ENCODE peak calls at places on chromosomes 11 and 22, in eight cellular contexts. One of them, this sample, is unnamed.

GRCh38 chr11:130599073-130599654 is 150.7 kb downstream of the ADAMTS15 start:
- DNase-seq in Peyer's patch: peak
- DNase-seq in GM23338: no peak
- DNase-seq in HCT116: no peak
- DNase-seq in right cardiac atrium: peak
- DNase-seq in COR-L47: no peak
- DNase-seq in AG20443: peak
- DNase-seq in NCI-H2029 treated with DMSO at 0.1 percent for 48 hours: no peak
- DNase-seq in this sample: no peak

GRCh38 chr11:95991545-95991944 is 67.6 kb upstream of the MTMR2 start:
- DNase-seq in Peyer's patch: no peak
- DNase-seq in GM23338: no peak
- DNase-seq in HCT116: no peak
- DNase-seq in right cardiac atrium: no peak
- DNase-seq in COR-L47: no peak
- DNase-seq in AG20443: peak
- DNase-seq in NCI-H2029 treated with DMSO at 0.1 percent for 48 hours: no peak
- DNase-seq in this sample: no peak

GRCh38 chr22:41030891-41031290 is 61.5 kb upstream of the EP300 start:
- DNase-seq in Peyer's patch: no peak
- DNase-seq in GM23338: no peak
- DNase-seq in HCT116: no peak
- DNase-seq in right cardiac atrium: no peak
- DNase-seq in COR-L47: no peak
- DNase-seq in AG20443: peak
- DNase-seq in NCI-H2029 treated with DMSO at 0.1 percent for 48 hours: no peak
- DNase-seq in this sample: no peak

GRCh38 chr11:16945671-16946469 is 68.3 kb downstream of the PLEKHA7 start:
- DNase-seq in Peyer's patch: peak
- DNase-seq in GM23338: peak
- DNase-seq in HCT116: peak
- DNase-seq in right cardiac atrium: peak
- DNase-seq in COR-L47: peak
- DNase-seq in AG20443: peak
- DNase-seq in NCI-H2029 treated with DMSO at 0.1 percent for 48 hours: peak
- DNase-seq in this sample: peak

GRCh38 chr22:22159384-22159783 is 85.2 kb upstream of the VPREB1 start:
- DNase-seq in Peyer's patch: no peak
- DNase-seq in GM23338: no peak
- DNase-seq in HCT116: no peak
- DNase-seq in right cardiac atrium: no peak
- DNase-seq in COR-L47: no peak
- DNase-seq in AG20443: no peak
- DNase-seq in NCI-H2029 treated with DMSO at 0.1 percent for 48 hours: no peak
- DNase-seq in this sample: no peak

GRCh38 chr11:93740031-93740801 is 1.1 kb downstream of the TAF1D start:
- DNase-seq in Peyer's patch: peak
- DNase-seq in GM23338: peak
- DNase-seq in HCT116: no peak
- DNase-seq in right cardiac atrium: no peak
- DNase-seq in COR-L47: peak
- DNase-seq in AG20443: peak
- DNase-seq in NCI-H2029 treated with DMSO at 0.1 percent for 48 hours: peak
- DNase-seq in this sample: no peak

GRCh38 chr11:121244861-121245260 is 47.7 kb upstream of the SC5D start:
- DNase-seq in Peyer's patch: no peak
- DNase-seq in GM23338: no peak
- DNase-seq in HCT116: no peak
- DNase-seq in right cardiac atrium: no peak
- DNase-seq in COR-L47: no peak
- DNase-seq in AG20443: no peak
- DNase-seq in NCI-H2029 treated with DMSO at 0.1 percent for 48 hours: no peak
- DNase-seq in this sample: no peak

GRCh38 chr11:35787626-35788025 is 125.1 kb downstream of the TRIM44 start:
- DNase-seq in Peyer's patch: no peak
- DNase-seq in GM23338: no peak
- DNase-seq in HCT116: no peak
- DNase-seq in right cardiac atrium: no peak
- DNase-seq in COR-L47: no peak
- DNase-seq in AG20443: peak
- DNase-seq in NCI-H2029 treated with DMSO at 0.1 percent for 48 hours: no peak
- DNase-seq in this sample: no peak

GRCh38 chr22:41976070-41976901 is 7.0 kb downstream of the SEPTIN3 start:
- DNase-seq in Peyer's patch: peak
- DNase-seq in GM23338: peak
- DNase-seq in HCT116: no peak
- DNase-seq in right cardiac atrium: no peak
- DNase-seq in COR-L47: peak
- DNase-seq in AG20443: peak
- DNase-seq in NCI-H2029 treated with DMSO at 0.1 percent for 48 hours: no peak
- DNase-seq in this sample: no peak

GRCh38 chr11:109819410-109819809 is 273.8 kb upstream of the ZC3H12C start:
- DNase-seq in Peyer's patch: no peak
- DNase-seq in GM23338: no peak
- DNase-seq in HCT116: no peak
- DNase-seq in right cardiac atrium: no peak
- DNase-seq in COR-L47: no peak
- DNase-seq in AG20443: no peak
- DNase-seq in NCI-H2029 treated with DMSO at 0.1 percent for 48 hours: no peak
- DNase-seq in this sample: no peak

GRCh38 chr11:116519499-116519898 is 253.3 kb downstream of the BUD13 start:
- DNase-seq in Peyer's patch: peak
- DNase-seq in GM23338: no peak
- DNase-seq in HCT116: no peak
- DNase-seq in right cardiac atrium: no peak
- DNase-seq in COR-L47: no peak
- DNase-seq in AG20443: no peak
- DNase-seq in NCI-H2029 treated with DMSO at 0.1 percent for 48 hours: no peak
- DNase-seq in this sample: no peak

GRCh38 chr11:121933294-121933693 is 182.7 kb downstream of the BLID start:
- DNase-seq in Peyer's patch: no peak
- DNase-seq in GM23338: no peak
- DNase-seq in HCT116: no peak
- DNase-seq in right cardiac atrium: no peak
- DNase-seq in COR-L47: no peak
- DNase-seq in AG20443: no peak
- DNase-seq in NCI-H2029 treated with DMSO at 0.1 percent for 48 hours: no peak
- DNase-seq in this sample: no peak

GRCh38 chr11:14611939-14612338 is 31.7 kb upstream of the PDE3B start:
- DNase-seq in Peyer's patch: no peak
- DNase-seq in GM23338: no peak
- DNase-seq in HCT116: no peak
- DNase-seq in right cardiac atrium: no peak
- DNase-seq in COR-L47: no peak
- DNase-seq in AG20443: no peak
- DNase-seq in NCI-H2029 treated with DMSO at 0.1 percent for 48 hours: no peak
- DNase-seq in this sample: no peak

GRCh38 chr11:65210361-65210731 is 28.6 kb downstream of the CAPN1 start:
- DNase-seq in Peyer's patch: no peak
- DNase-seq in GM23338: no peak
- DNase-seq in HCT116: no peak
- DNase-seq in right cardiac atrium: no peak
- DNase-seq in COR-L47: no peak
- DNase-seq in AG20443: peak
- DNase-seq in NCI-H2029 treated with DMSO at 0.1 percent for 48 hours: no peak
- DNase-seq in this sample: no peak

GRCh38 chr11:3109921-3110706 is 52.9 kb upstream of the CARS1 start:
- DNase-seq in Peyer's patch: peak
- DNase-seq in GM23338: peak
- DNase-seq in HCT116: peak
- DNase-seq in right cardiac atrium: peak
- DNase-seq in COR-L47: peak
- DNase-seq in AG20443: peak
- DNase-seq in NCI-H2029 treated with DMSO at 0.1 percent for 48 hours: peak
- DNase-seq in this sample: peak

GRCh38 chr11:12251651-12252560 is 125.5 kb upstream of the PARVA start:
- DNase-seq in Peyer's patch: no peak
- DNase-seq in GM23338: peak
- DNase-seq in HCT116: no peak
- DNase-seq in right cardiac atrium: no peak
- DNase-seq in COR-L47: peak
- DNase-seq in AG20443: no peak
- DNase-seq in NCI-H2029 treated with DMSO at 0.1 percent for 48 hours: no peak
- DNase-seq in this sample: no peak

GRCh38 chr11:95283146-95283545 is 52.1 kb upstream of the SESN3 start:
- DNase-seq in Peyer's patch: no peak
- DNase-seq in GM23338: no peak
- DNase-seq in HCT116: no peak
- DNase-seq in right cardiac atrium: no peak
- DNase-seq in COR-L47: no peak
- DNase-seq in AG20443: no peak
- DNase-seq in NCI-H2029 treated with DMSO at 0.1 percent for 48 hours: no peak
- DNase-seq in this sample: no peak

GRCh38 chr11:69299572-69299971 is 5.6 kb downstream of the MYEOV start:
- DNase-seq in Peyer's patch: no peak
- DNase-seq in GM23338: no peak
- DNase-seq in HCT116: no peak
- DNase-seq in right cardiac atrium: no peak
- DNase-seq in COR-L47: no peak
- DNase-seq in AG20443: no peak
- DNase-seq in NCI-H2029 treated with DMSO at 0.1 percent for 48 hours: no peak
- DNase-seq in this sample: no peak

GRCh38 chr11:95277868-95278267 is 46.9 kb upstream of the SESN3 start:
- DNase-seq in Peyer's patch: no peak
- DNase-seq in GM23338: no peak
- DNase-seq in HCT116: no peak
- DNase-seq in right cardiac atrium: no peak
- DNase-seq in COR-L47: no peak
- DNase-seq in AG20443: no peak
- DNase-seq in NCI-H2029 treated with DMSO at 0.1 percent for 48 hours: no peak
- DNase-seq in this sample: no peak

GRCh38 chr11:121936781-121937447 is 179.1 kb downstream of the BLID start:
- DNase-seq in Peyer's patch: no peak
- DNase-seq in GM23338: no peak
- DNase-seq in HCT116: no peak
- DNase-seq in right cardiac atrium: no peak
- DNase-seq in COR-L47: no peak
- DNase-seq in AG20443: peak
- DNase-seq in NCI-H2029 treated with DMSO at 0.1 percent for 48 hours: no peak
- DNase-seq in this sample: no peak

GRCh38 chr22:36399473-36399780 is 11.7 kb upstream of the MYH9 start:
- DNase-seq in Peyer's patch: no peak
- DNase-seq in GM23338: no peak
- DNase-seq in HCT116: no peak
- DNase-seq in right cardiac atrium: no peak
- DNase-seq in COR-L47: no peak
- DNase-seq in AG20443: no peak
- DNase-seq in NCI-H2029 treated with DMSO at 0.1 percent for 48 hours: no peak
- DNase-seq in this sample: no peak

GRCh38 chr11:46755962-46756361 is 36.9 kb downstream of the F2 start:
- DNase-seq in Peyer's patch: no peak
- DNase-seq in GM23338: no peak
- DNase-seq in HCT116: no peak
- DNase-seq in right cardiac atrium: no peak
- DNase-seq in COR-L47: no peak
- DNase-seq in AG20443: no peak
- DNase-seq in NCI-H2029 treated with DMSO at 0.1 percent for 48 hours: no peak
- DNase-seq in this sample: no peak

GRCh38 chr11:123451183-123451907 is 21.3 kb downstream of the GRAMD1B start:
- DNase-seq in Peyer's patch: no peak
- DNase-seq in GM23338: no peak
- DNase-seq in HCT116: no peak
- DNase-seq in right cardiac atrium: no peak
- DNase-seq in COR-L47: peak
- DNase-seq in AG20443: no peak
- DNase-seq in NCI-H2029 treated with DMSO at 0.1 percent for 48 hours: no peak
- DNase-seq in this sample: peak

GRCh38 chr11:1874406-1875092 is 17.1 kb downstream of the PRR33 start:
- DNase-seq in Peyer's patch: no peak
- DNase-seq in GM23338: no peak
- DNase-seq in HCT116: no peak
- DNase-seq in right cardiac atrium: peak
- DNase-seq in COR-L47: no peak
- DNase-seq in AG20443: no peak
- DNase-seq in NCI-H2029 treated with DMSO at 0.1 percent for 48 hours: no peak
- DNase-seq in this sample: no peak

GRCh38 chr11:6456361-6457073 is 15.7 kb upstream of the HPX start:
- DNase-seq in Peyer's patch: no peak
- DNase-seq in GM23338: no peak
- DNase-seq in HCT116: no peak
- DNase-seq in right cardiac atrium: no peak
- DNase-seq in COR-L47: no peak
- DNase-seq in AG20443: no peak
- DNase-seq in NCI-H2029 treated with DMSO at 0.1 percent for 48 hours: no peak
- DNase-seq in this sample: no peak

GRCh38 chr22:33923033-33923432 is 2.8 kb upstream of the LARGE1 start:
- DNase-seq in Peyer's patch: no peak
- DNase-seq in GM23338: no peak
- DNase-seq in HCT116: no peak
- DNase-seq in right cardiac atrium: no peak
- DNase-seq in COR-L47: no peak
- DNase-seq in AG20443: peak
- DNase-seq in NCI-H2029 treated with DMSO at 0.1 percent for 48 hours: no peak
- DNase-seq in this sample: no peak

This sample was measured in DMS153.